ENCODE peak calls at places on chromosomes 7 and 10, in four cellular contexts. R is HTR-8/SVneo; P is AG10803; J is stimulated activated naive CD8-positive, alpha-beta T cell treated with anti-CD3 and anti-CD28 coated beads, Interleukin-15, Interleukin-2, amounts not matched to agents 100 U/mL and 50 U/mL, for 24 hours. V is an unnamed sample.

GRCh38 chr7:149074116-149074885 is 16.2 kb downstream of the ZNF786 start:
- DNase-seq in R (no peak), P (no peak), J (no peak), V (no peak)

GRCh38 chr7:39504963-39505362 is 61.2 kb upstream of the YAE1 start:
- DNase-seq in R (peak), P (peak), J (no peak), V (peak)

GRCh38 chr10:21912583-21912982 is 90.9 kb downstream of the DNAJC1 start:
- DNase-seq in R (no peak), P (no peak), J (no peak), V (no peak)

GRCh38 chr10:69374931-69375306 is 41.8 kb downstream of the TACR2 start:
- DNase-seq in R (no peak), P (no peak), J (no peak), V (no peak)

GRCh38 chr10:22554481-22555182 is 159.7 kb downstream of the PIP4K2A start:
- DNase-seq in R (no peak), P (peak), J (no peak), V (peak)

GRCh38 chr10:69092959-69093850 is 5.3 kb downstream of the SRGN start:
- DNase-seq in R (peak), P (peak), J (peak), V (peak)

GRCh38 chr10:80685355-80685754 is 147.7 kb downstream of the SH2D4B start:
- DNase-seq in R (no peak), P (no peak), J (no peak), V (no peak)

GRCh38 chr7:22728416-22729029 is 1.5 kb downstream of the IL6 start:
- DNase-seq in R (no peak), P (peak), J (no peak), V (peak)

GRCh38 chr7:120991133-120991532 is 2.6 kb downstream of the CPED1 start:
- DNase-seq in R (no peak), P (no peak), J (no peak), V (no peak)

GRCh38 chr7:133819695-133820094 is 307.4 kb upstream of the LRGUK start:
- DNase-seq in R (no peak), P (no peak), J (no peak), V (no peak)

GRCh38 chr7:41039386-41040315 is 663.2 kb downstream of the INHBA start:
- DNase-seq in R (no peak), P (no peak), J (no peak), V (peak)

GRCh38 chr10:114479307-114479706 is 75.0 kb upstream of the AFAP1L2 start:
- DNase-seq in R (no peak), P (no peak), J (no peak), V (peak)

GRCh38 chr10:44425466-44425865 is 40.6 kb upstream of the CXCL12 start:
- DNase-seq in R (no peak), P (no peak), J (no peak), V (no peak)

GRCh38 chr7:99601656-99602310 is 3.7 kb downstream of the TMEM225B start:
- DNase-seq in R (no peak), P (no peak), J (no peak), V (no peak)

GRCh38 chr10:79293841-79294705 is 53.2 kb upstream of the PPIF start:
- DNase-seq in R (no peak), P (peak), J (no peak), V (peak)

GRCh38 chr10:43867667-43868361 is 219.1 kb upstream of the ZNF32 start:
- DNase-seq in R (peak), P (peak), J (no peak), V (peak)

GRCh38 chr10:14450041-14450491 is 119.3 kb upstream of the FRMD4A start:
- DNase-seq in R (peak), P (peak), J (no peak), V (peak)

GRCh38 chr7:116951366-116952292 is 1.7 kb upstream of the ST7 start:
- DNase-seq in R (no peak), P (no peak), J (no peak), V (no peak)

GRCh38 chr10:43201545-43202131 is 63.4 kb downstream of the CSGALNACT2 start:
- DNase-seq in R (no peak), P (no peak), J (no peak), V (no peak)

GRCh38 chr7:5630670-5631069 is 150.8 kb downstream of the RNF216 start:
- DNase-seq in R (no peak), P (peak), J (peak), V (no peak)

GRCh38 chr7:51237727-51238126 is 78.9 kb downstream of the COBL start:
- DNase-seq in R (no peak), P (no peak), J (no peak), V (no peak)